ENCODE peak calls at places on chromosomes 4 and X, in ten cellular contexts. One of them, this sample, is unnamed.
A peak's percentile ranks its signal among the peaks of the same experiment; 100 is the strongest.

GRCh38 chr4:172996571-172997216 is 171.9 kb upstream of the GALNT7 start:
- DNase-seq in heart right ventricle: no peak
- DNase-seq in GM12865: no peak
- DNase-seq in pancreas: no peak
- DNase-seq in dorsolateral prefrontal cortex: no peak
- DNase-seq in A549: peak; percentile 42
- DNase-seq in endothelial cell of umbilical vein: peak; percentile 51
- DNase-seq in HCT116: no peak
- DNase-seq in CD4-positive, CD25-positive, alpha-beta regulatory T cell: no peak
- DNase-seq in PC-3: peak; percentile 70
- DNase-seq in this sample: no peak

GRCh38 chr4:52032005-52032404 is 6.1 kb downstream of the SGCB start:
- DNase-seq in heart right ventricle: no peak
- DNase-seq in GM12865: no peak
- DNase-seq in pancreas: no peak
- DNase-seq in dorsolateral prefrontal cortex: no peak
- DNase-seq in A549: no peak
- DNase-seq in endothelial cell of umbilical vein: no peak
- DNase-seq in HCT116: no peak
- DNase-seq in CD4-positive, CD25-positive, alpha-beta regulatory T cell: no peak
- DNase-seq in PC-3: no peak
- DNase-seq in this sample: no peak

GRCh38 chrX:71885099-71885498 is 25.5 kb upstream of the NHSL2 start:
- DNase-seq in heart right ventricle: no peak
- DNase-seq in GM12865: no peak
- DNase-seq in pancreas: no peak
- DNase-seq in dorsolateral prefrontal cortex: no peak
- DNase-seq in A549: no peak
- DNase-seq in endothelial cell of umbilical vein: no peak
- DNase-seq in HCT116: no peak
- DNase-seq in CD4-positive, CD25-positive, alpha-beta regulatory T cell: no peak
- DNase-seq in PC-3: no peak
- DNase-seq in this sample: no peak

GRCh38 chr4:13544556-13545393 is 467 bp upstream of the NKX3-2 start:
- DNase-seq in heart right ventricle: peak; percentile 56
- DNase-seq in GM12865: peak; percentile 71
- DNase-seq in pancreas: peak; percentile 73
- DNase-seq in dorsolateral prefrontal cortex: no peak
- DNase-seq in A549: peak; percentile 73
- DNase-seq in endothelial cell of umbilical vein: peak; percentile 60
- DNase-seq in HCT116: peak; percentile 81
- DNase-seq in CD4-positive, CD25-positive, alpha-beta regulatory T cell: no peak
- DNase-seq in PC-3: peak; percentile 68
- DNase-seq in this sample: peak; percentile 80

GRCh38 chr4:126364290-126364978 is 1049.7 kb downstream of the FAT4 start:
- DNase-seq in heart right ventricle: no peak
- DNase-seq in GM12865: no peak
- DNase-seq in pancreas: no peak
- DNase-seq in dorsolateral prefrontal cortex: no peak
- DNase-seq in A549: no peak
- DNase-seq in endothelial cell of umbilical vein: peak; percentile 69
- DNase-seq in HCT116: no peak
- DNase-seq in CD4-positive, CD25-positive, alpha-beta regulatory T cell: no peak
- DNase-seq in PC-3: no peak
- DNase-seq in this sample: no peak

GRCh38 chr4:60683357-60683756 is 516.8 kb upstream of the ADGRL3 start:
- DNase-seq in heart right ventricle: no peak
- DNase-seq in GM12865: no peak
- DNase-seq in pancreas: no peak
- DNase-seq in dorsolateral prefrontal cortex: no peak
- DNase-seq in A549: no peak
- DNase-seq in endothelial cell of umbilical vein: no peak
- DNase-seq in HCT116: no peak
- DNase-seq in CD4-positive, CD25-positive, alpha-beta regulatory T cell: no peak
- DNase-seq in PC-3: peak; percentile 79
- DNase-seq in this sample: no peak

GRCh38 chrX:97609357-97609756 is 725.6 kb downstream of the RPA4 start:
- DNase-seq in heart right ventricle: no peak
- DNase-seq in GM12865: no peak
- DNase-seq in pancreas: no peak
- DNase-seq in dorsolateral prefrontal cortex: no peak
- DNase-seq in A549: no peak
- DNase-seq in endothelial cell of umbilical vein: no peak
- DNase-seq in HCT116: no peak
- DNase-seq in CD4-positive, CD25-positive, alpha-beta regulatory T cell: no peak
- DNase-seq in PC-3: no peak
- DNase-seq in this sample: no peak

GRCh38 chr4:14193601-14194000 is 566.1 kb upstream of the BOD1L1 start:
- DNase-seq in heart right ventricle: no peak
- DNase-seq in GM12865: no peak
- DNase-seq in pancreas: no peak
- DNase-seq in dorsolateral prefrontal cortex: no peak
- DNase-seq in A549: no peak
- DNase-seq in endothelial cell of umbilical vein: no peak
- DNase-seq in HCT116: no peak
- DNase-seq in CD4-positive, CD25-positive, alpha-beta regulatory T cell: no peak
- DNase-seq in PC-3: no peak
- DNase-seq in this sample: no peak

GRCh38 chrX:85084770-85085393 is 81.2 kb downstream of the APOOL start:
- DNase-seq in heart right ventricle: no peak
- DNase-seq in GM12865: peak; percentile 21
- DNase-seq in pancreas: no peak
- DNase-seq in dorsolateral prefrontal cortex: no peak
- DNase-seq in A549: peak; percentile 37
- DNase-seq in endothelial cell of umbilical vein: peak; percentile 27
- DNase-seq in HCT116: peak; percentile 1
- DNase-seq in CD4-positive, CD25-positive, alpha-beta regulatory T cell: no peak
- DNase-seq in PC-3: peak; percentile 55
- DNase-seq in this sample: peak; percentile 22

GRCh38 chrX:100264200-100264599 is 145.9 kb downstream of the PCDH19 start:
- DNase-seq in heart right ventricle: no peak
- DNase-seq in GM12865: peak; percentile 67
- DNase-seq in pancreas: no peak
- DNase-seq in dorsolateral prefrontal cortex: no peak
- DNase-seq in A549: no peak
- DNase-seq in endothelial cell of umbilical vein: peak; percentile 1
- DNase-seq in HCT116: no peak
- DNase-seq in CD4-positive, CD25-positive, alpha-beta regulatory T cell: no peak
- DNase-seq in PC-3: no peak
- DNase-seq in this sample: no peak

GRCh38 chr4:38785901-38786402 is 3.2 kb upstream of the TLR10 start:
- DNase-seq in heart right ventricle: peak; percentile 17
- DNase-seq in GM12865: peak; percentile 89
- DNase-seq in pancreas: no peak
- DNase-seq in dorsolateral prefrontal cortex: no peak
- DNase-seq in A549: no peak
- DNase-seq in endothelial cell of umbilical vein: no peak
- DNase-seq in HCT116: no peak
- DNase-seq in CD4-positive, CD25-positive, alpha-beta regulatory T cell: no peak
- DNase-seq in PC-3: no peak
- DNase-seq in this sample: peak; percentile 5

GRCh38 chr4:76420901-76421581 is at the start of gene CCDC158:
- DNase-seq in heart right ventricle: peak; percentile 33
- DNase-seq in GM12865: no peak
- DNase-seq in pancreas: peak; percentile 19
- DNase-seq in dorsolateral prefrontal cortex: no peak
- DNase-seq in A549: no peak
- DNase-seq in endothelial cell of umbilical vein: no peak
- DNase-seq in HCT116: no peak
- DNase-seq in CD4-positive, CD25-positive, alpha-beta regulatory T cell: no peak
- DNase-seq in PC-3: no peak
- DNase-seq in this sample: no peak
- H3K4me3 ChIP-seq in heart right ventricle: peak within 1 kb of the TSS; percentile 55
- H3K4me3 ChIP-seq in GM12865: no peak within 1 kb of the TSS
- H3K4me3 ChIP-seq in pancreas: peak within 1 kb of the TSS; percentile 49
- H3K4me3 ChIP-seq in dorsolateral prefrontal cortex: peak within 1 kb of the TSS; percentile 68
- H3K4me3 ChIP-seq in A549: peak within 1 kb of the TSS; percentile 49
- H3K4me3 ChIP-seq in endothelial cell of umbilical vein: peak within 1 kb of the TSS; percentile 25
- H3K4me3 ChIP-seq in HCT116: no peak within 1 kb of the TSS
- H3K4me3 ChIP-seq in CD4-positive, CD25-positive, alpha-beta regulatory T cell: no peak within 1 kb of the TSS
- H3K4me3 ChIP-seq in PC-3: no peak within 1 kb of the TSS
- H3K4me3 ChIP-seq in this sample: no peak within 1 kb of the TSS

GRCh38 chrX:15679246-15679645 is 14.6 kb upstream of the CLTRN start:
- DNase-seq in heart right ventricle: no peak
- DNase-seq in GM12865: no peak
- DNase-seq in pancreas: no peak
- DNase-seq in dorsolateral prefrontal cortex: no peak
- DNase-seq in A549: no peak
- DNase-seq in endothelial cell of umbilical vein: no peak
- DNase-seq in HCT116: no peak
- DNase-seq in CD4-positive, CD25-positive, alpha-beta regulatory T cell: no peak
- DNase-seq in PC-3: no peak
- DNase-seq in this sample: no peak

GRCh38 chrX:15674899-15675489 is 10.4 kb upstream of the CLTRN start:
- DNase-seq in heart right ventricle: peak; percentile 77
- DNase-seq in GM12865: peak; percentile 91
- DNase-seq in pancreas: peak; percentile 94
- DNase-seq in dorsolateral prefrontal cortex: no peak
- DNase-seq in A549: peak; percentile 96
- DNase-seq in endothelial cell of umbilical vein: peak; percentile 93
- DNase-seq in HCT116: peak; percentile 80
- DNase-seq in CD4-positive, CD25-positive, alpha-beta regulatory T cell: peak; percentile 76
- DNase-seq in PC-3: peak; percentile 88
- DNase-seq in this sample: peak; percentile 82

GRCh38 chrX:15680401-15680800 is 15.8 kb upstream of the CLTRN start:
- DNase-seq in heart right ventricle: no peak
- DNase-seq in GM12865: peak; percentile 7
- DNase-seq in pancreas: no peak
- DNase-seq in dorsolateral prefrontal cortex: no peak
- DNase-seq in A549: no peak
- DNase-seq in endothelial cell of umbilical vein: no peak
- DNase-seq in HCT116: no peak
- DNase-seq in CD4-positive, CD25-positive, alpha-beta regulatory T cell: no peak
- DNase-seq in PC-3: peak; percentile 58
- DNase-seq in this sample: no peak

GRCh38 chrX:15675490-15675921 is 10.9 kb upstream of the CLTRN start:
- DNase-seq in heart right ventricle: peak; percentile 72
- DNase-seq in GM12865: peak; percentile 83
- DNase-seq in pancreas: peak; percentile 89
- DNase-seq in dorsolateral prefrontal cortex: peak; percentile 93
- DNase-seq in A549: peak; percentile 86
- DNase-seq in endothelial cell of umbilical vein: no peak
- DNase-seq in HCT116: peak; percentile 70
- DNase-seq in CD4-positive, CD25-positive, alpha-beta regulatory T cell: peak; percentile 78
- DNase-seq in PC-3: peak; percentile 80
- DNase-seq in this sample: no peak

DNA sequence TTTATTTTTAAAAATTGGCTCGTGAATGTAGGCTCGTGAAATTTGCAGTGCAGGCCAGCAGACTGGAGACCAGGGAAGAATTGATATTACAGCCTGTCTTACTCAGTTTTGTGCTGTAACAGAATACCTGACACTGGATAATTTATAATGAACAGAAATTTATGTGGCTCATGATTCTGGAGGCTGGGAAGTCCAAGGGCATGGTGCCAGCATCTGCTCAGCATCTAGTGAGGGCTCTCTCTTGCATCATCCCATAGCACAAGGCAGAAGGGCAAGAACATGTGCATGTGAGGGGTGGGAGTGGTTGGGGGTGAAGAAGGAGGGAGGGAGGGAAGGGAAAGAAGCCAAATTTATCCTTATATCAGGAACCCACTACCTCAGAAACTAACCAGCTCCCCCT is 13.7 kb upstream of the CLTRN start:
- DNase-seq in heart right ventricle: no peak
- DNase-seq in GM12865: no peak
- DNase-seq in pancreas: no peak
- DNase-seq in dorsolateral prefrontal cortex: no peak
- DNase-seq in A549: no peak
- DNase-seq in endothelial cell of umbilical vein: no peak
- DNase-seq in HCT116: no peak
- DNase-seq in CD4-positive, CD25-positive, alpha-beta regulatory T cell: no peak
- DNase-seq in PC-3: no peak
- DNase-seq in this sample: no peak
- H3K4me3 ChIP-seq in heart right ventricle: no peak overlapping the region
- H3K4me3 ChIP-seq in GM12865: no peak overlapping the region
- H3K4me3 ChIP-seq in pancreas: no peak overlapping the region
- H3K4me3 ChIP-seq in dorsolateral prefrontal cortex: no peak overlapping the region
- H3K4me3 ChIP-seq in A549: no peak overlapping the region
- H3K4me3 ChIP-seq in endothelial cell of umbilical vein: no peak overlapping the region
- H3K4me3 ChIP-seq in HCT116: no peak overlapping the region
- H3K4me3 ChIP-seq in CD4-positive, CD25-positive, alpha-beta regulatory T cell: no peak overlapping the region
- H3K4me3 ChIP-seq in PC-3: no peak overlapping the region
- H3K4me3 ChIP-seq in this sample: no peak overlapping the region

DNA sequence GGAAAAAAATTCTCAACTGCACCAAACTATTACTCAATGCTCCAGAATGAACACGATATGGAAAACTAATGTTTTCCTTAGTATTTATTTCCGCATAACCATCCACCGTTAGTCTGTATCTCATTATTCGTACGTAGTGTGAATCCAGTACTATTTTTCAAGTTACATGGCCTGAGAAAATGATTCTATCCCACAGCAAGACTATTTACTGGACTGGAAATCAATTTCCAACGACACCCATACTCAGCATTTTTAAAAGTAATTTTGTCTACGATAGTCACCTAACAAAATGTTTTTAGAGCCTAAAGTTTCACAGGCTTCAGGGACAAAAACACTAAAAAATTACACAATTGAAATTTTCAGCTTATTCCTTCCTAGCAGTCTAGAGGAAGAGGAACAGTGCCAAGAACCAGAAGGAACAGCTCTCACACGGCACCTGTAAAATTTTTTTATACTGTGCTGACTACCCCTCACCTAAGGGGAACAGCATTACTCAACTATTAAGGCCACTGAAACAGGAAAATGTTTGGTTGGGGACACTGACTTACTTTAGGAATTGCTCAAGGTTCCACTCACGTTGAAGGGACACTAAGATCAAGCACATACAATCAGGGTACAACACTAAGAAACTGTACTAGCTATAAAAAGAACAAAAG is 9.6 kb downstream of the UBE2D3 start:
- DNase-seq in heart right ventricle: no peak
- DNase-seq in GM12865: no peak
- DNase-seq in pancreas: no peak
- DNase-seq in dorsolateral prefrontal cortex: no peak
- DNase-seq in A549: no peak
- DNase-seq in endothelial cell of umbilical vein: no peak
- DNase-seq in HCT116: no peak
- DNase-seq in CD4-positive, CD25-positive, alpha-beta regulatory T cell: no peak
- DNase-seq in PC-3: no peak
- DNase-seq in this sample: no peak
- H3K4me3 ChIP-seq in heart right ventricle: no peak overlapping the region
- H3K4me3 ChIP-seq in GM12865: no peak overlapping the region
- H3K4me3 ChIP-seq in pancreas: no peak overlapping the region
- H3K4me3 ChIP-seq in dorsolateral prefrontal cortex: no peak overlapping the region
- H3K4me3 ChIP-seq in A549: no peak overlapping the region
- H3K4me3 ChIP-seq in endothelial cell of umbilical vein: no peak overlapping the region
- H3K4me3 ChIP-seq in HCT116: no peak overlapping the region
- H3K4me3 ChIP-seq in CD4-positive, CD25-positive, alpha-beta regulatory T cell: peak overlapping the region; percentile 58
- H3K4me3 ChIP-seq in PC-3: no peak overlapping the region
- H3K4me3 ChIP-seq in this sample: no peak overlapping the region

DNA sequence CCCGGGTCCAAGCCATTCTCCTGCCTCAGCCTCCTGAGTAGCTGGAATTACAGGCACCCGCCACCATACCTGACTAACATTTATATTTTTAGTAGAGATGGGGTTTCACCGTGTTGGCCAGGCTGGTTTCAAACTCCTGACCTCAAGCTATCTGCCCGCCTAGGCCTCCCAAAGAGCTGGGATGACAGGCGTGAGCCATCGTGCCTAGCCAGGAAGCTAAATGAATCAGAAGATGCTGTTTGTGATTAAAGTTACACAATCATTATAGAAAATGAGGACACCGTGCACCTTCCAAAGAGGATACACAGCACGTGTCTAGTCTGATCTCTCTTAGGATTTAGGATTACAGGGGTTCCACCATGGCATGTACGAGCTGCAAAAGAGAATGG is 99.6 kb downstream of the DHRSX start:
- DNase-seq in heart right ventricle: no peak
- DNase-seq in GM12865: no peak
- DNase-seq in pancreas: no peak
- DNase-seq in dorsolateral prefrontal cortex: no peak
- DNase-seq in A549: no peak
- DNase-seq in endothelial cell of umbilical vein: no peak
- DNase-seq in HCT116: no peak
- DNase-seq in CD4-positive, CD25-positive, alpha-beta regulatory T cell: no peak
- DNase-seq in PC-3: no peak
- DNase-seq in this sample: no peak
- H3K4me3 ChIP-seq in heart right ventricle: no peak overlapping the region
- H3K4me3 ChIP-seq in GM12865: no peak overlapping the region
- H3K4me3 ChIP-seq in pancreas: no peak overlapping the region
- H3K4me3 ChIP-seq in dorsolateral prefrontal cortex: peak overlapping the region; percentile 35
- H3K4me3 ChIP-seq in A549: no peak overlapping the region
- H3K4me3 ChIP-seq in endothelial cell of umbilical vein: no peak overlapping the region
- H3K4me3 ChIP-seq in HCT116: no peak overlapping the region
- H3K4me3 ChIP-seq in CD4-positive, CD25-positive, alpha-beta regulatory T cell: no peak overlapping the region
- H3K4me3 ChIP-seq in PC-3: no peak overlapping the region
- H3K4me3 ChIP-seq in this sample: no peak overlapping the region